ENCODE peak calls at places on chromosomes 16 and 17, in nine cellular contexts. P, F, D, Q, B, R, I, Z and V are unnamed samples.

GRCh38 chr17:47205419-47205963 is 3.7 kb upstream of the MYL4 start:
- DNase-seq in I (no peak), B (peak), Z (peak), P (peak), R (peak), F (no peak), D (peak), Q (no peak), V (peak)

GRCh38 chr17:65727832-65728231 is 166.4 kb upstream of the AXIN2 start:
- DNase-seq in I (no peak), B (no peak), F (no peak), R (no peak), Z (no peak), Q (no peak), P (no peak), D (no peak), V (no peak)

GRCh38 chr16:59463776-59464175 is 729.7 kb upstream of the GOT2 start:
- DNase-seq in Z (peak), I (peak), R (no peak), F (no peak), D (no peak), Q (no peak), P (no peak), B (peak), V (no peak)

GRCh38 chr16:22813223-22813945 is 578 bp upstream of the HS3ST2 start:
- DNase-seq in P (no peak), D (peak), R (peak), B (peak), Z (peak), Q (peak), I (peak), F (peak), V (peak)

GRCh38 chr17:70797166-70797565 is 627.8 kb downstream of the KCNJ2 start:
- DNase-seq in F (no peak), B (no peak), R (no peak), Q (no peak), I (no peak), P (no peak), Z (no peak), D (no peak), V (no peak)

GRCh38 chr17:77126519-77126918 is 14.2 kb upstream of the SEC14L1 start:
- DNase-seq in P (no peak), Z (no peak), I (peak), D (no peak), B (peak), Q (no peak), F (no peak), R (peak), V (no peak)

GRCh38 chr16:57616871-57617270 is 11.6 kb upstream of the ADGRG1 start:
- DNase-seq in R (no peak), D (no peak), I (no peak), Q (no peak), B (no peak), Z (no peak), P (no peak), F (no peak), V (no peak)

GRCh38 chr16:16120044-16120381 is 103.3 kb downstream of the ABCC6 start:
- DNase-seq in Q (no peak), F (no peak), Z (no peak), B (no peak), P (no peak), I (no peak), R (peak), D (no peak), V (no peak)

GRCh38 chr17:40958086-40958953 is 8.4 kb downstream of the KRT39 start:
- DNase-seq in P (no peak), D (no peak), I (peak), R (peak), Z (no peak), B (peak), F (no peak), Q (no peak), V (no peak)

GRCh38 chr17:79925242-79925957 is 86.2 kb upstream of the CBX4 start:
- DNase-seq in Q (peak), D (peak), P (peak), Z (peak), B (no peak), R (peak), I (peak), F (no peak), V (peak)

GRCh38 chr17:77125432-77125901 is 15.3 kb upstream of the SEC14L1 start:
- DNase-seq in B (peak), P (peak), Z (peak), R (no peak), F (peak), I (peak), Q (no peak), D (no peak), V (peak)

GRCh38 chr17:60305141-60305540 is 86.8 kb downstream of the USP32 start:
- DNase-seq in Z (no peak), Q (peak), F (peak), B (no peak), D (no peak), I (no peak), R (peak), P (no peak), V (no peak)

GRCh38 chr17:65564793-65565192 is 3.3 kb upstream of the AXIN2 start:
- DNase-seq in P (no peak), Z (peak), Q (no peak), I (no peak), F (no peak), D (no peak), R (no peak), B (no peak), V (peak)

GRCh38 chr17:5800646-5801045 is 216.3 kb upstream of the NLRP1 start:
- DNase-seq in R (no peak), Q (no peak), B (peak), Z (no peak), F (no peak), P (no peak), D (no peak), I (no peak), V (no peak)

GRCh38 chr17:55577687-55578086 is 66.4 kb upstream of the SMIM36 start:
- DNase-seq in Q (no peak), I (no peak), R (peak), P (no peak), D (peak), Z (peak), F (no peak), B (no peak), V (peak)

GRCh38 chr17:30819941-30820705 is 4.4 kb downstream of the CRLF3 start:
- DNase-seq in D (no peak), Q (no peak), R (no peak), P (no peak), I (no peak), F (peak), B (no peak), Z (peak), V (no peak)

GRCh38 chr17:50079334-50080095 is 15.6 kb upstream of the PDK2 start:
- DNase-seq in P (no peak), Z (no peak), I (peak), R (peak), Q (no peak), F (peak), D (no peak), B (peak), V (no peak)

GRCh38 chr16:85551319-85551978 is 61.7 kb upstream of the GSE1 start:
- DNase-seq in Q (no peak), F (no peak), P (no peak), B (no peak), Z (no peak), R (no peak), D (no peak), I (no peak), V (no peak)

GRCh38 chr17:50608700-50609375 is 25.8 kb upstream of the ABCC3 start:
- DNase-seq in B (no peak), Z (no peak), P (no peak), D (no peak), Q (no peak), F (no peak), R (no peak), I (no peak), V (no peak)

GRCh38 chr16:50196736-50197135 is 43.6 kb downstream of the TENT4B start:
- DNase-seq in P (no peak), R (no peak), Z (peak), I (no peak), D (no peak), F (no peak), B (peak), Q (no peak), V (peak)

GRCh38 chr17:64739316-64740058 is 77.4 kb upstream of the SMURF2 start:
- DNase-seq in R (no peak), F (peak), Q (no peak), Z (peak), B (peak), P (no peak), D (no peak), I (peak), V (peak)

GRCh38 chr17:81043725-81044427 is 8.9 kb downstream of the BAIAP2 start:
- DNase-seq in F (peak), D (no peak), Q (no peak), P (peak), I (peak), B (peak), R (no peak), Z (no peak), V (peak)

GRCh38 chr17:75110307-75110937 is 653 bp downstream of the ARMC7 start:
- DNase-seq in B (peak), P (no peak), D (no peak), F (no peak), Q (no peak), R (peak), Z (no peak), I (peak), V (no peak)

GRCh38 chr17:77437017-77437416 is 296.2 kb downstream of the SEC14L1 start:
- DNase-seq in B (no peak), F (peak), R (no peak), Q (no peak), D (peak), Z (peak), I (peak), P (peak), V (peak)

GRCh38 chr17:61416540-61417363 is 17.1 kb downstream of the TBX2 start:
- DNase-seq in P (peak), F (peak), Z (peak), I (peak), R (peak), B (peak), D (peak), Q (peak), V (peak)

GRCh38 chr17:32323784-32324590 is 18.0 kb downstream of the C17orf75 start:
- DNase-seq in Z (peak), F (no peak), D (no peak), P (no peak), B (peak), R (peak), I (peak), Q (no peak), V (no peak)

GRCh38 chr16:29710227-29711219 is 31.5 kb downstream of the QPRT start:
- DNase-seq in B (peak), P (peak), I (peak), F (peak), D (no peak), Q (peak), Z (peak), R (peak), V (peak)

GRCh38 chr17:1713878-1714487 is 3.8 kb upstream of the TLCD2 start:
- DNase-seq in P (no peak), Z (peak), F (peak), B (peak), Q (peak), I (peak), D (no peak), R (peak), V (no peak)

GRCh38 chr17:1714488-1714979 is 4.4 kb upstream of the TLCD2 start:
- DNase-seq in I (peak), Q (peak), Z (peak), D (peak), B (peak), R (peak), F (peak), P (peak), V (peak)

GRCh38 chr17:1712271-1712670 is 2.1 kb upstream of the TLCD2 start:
- DNase-seq in I (no peak), F (no peak), B (no peak), D (no peak), Z (no peak), R (no peak), P (no peak), Q (no peak), V (no peak)

GRCh38 chr17:1711804-1712203 is 1.6 kb upstream of the TLCD2 start:
- DNase-seq in B (no peak), I (no peak), Q (no peak), P (no peak), F (no peak), D (no peak), Z (no peak), R (no peak), V (no peak)

GRCh38 chr17:1713160-1713877 is 3.1 kb upstream of the TLCD2 start:
- DNase-seq in B (no peak), R (no peak), D (no peak), I (no peak), Z (no peak), Q (no peak), F (no peak), P (no peak), V (no peak)
- H3K4me3 ChIP-seq in B (peak), R (no peak), D (peak), I (peak), Z (peak), Q (no peak), F (peak), P (peak), V (peak)

GRCh38 chr17:14739656-14740431 is 439.0 kb downstream of the HS3ST3B1 start:
- DNase-seq in B (peak), Q (no peak), P (no peak), D (no peak), F (no peak), I (no peak), Z (no peak), R (no peak), V (no peak)

GRCh38 chr17:14738652-14738988 is 437.7 kb downstream of the HS3ST3B1 start:
- DNase-seq in B (no peak), Z (no peak), I (no peak), P (no peak), F (no peak), Q (no peak), D (no peak), R (no peak), V (no peak)

GRCh38 chr17:14736631-14737030 is 435.8 kb downstream of the HS3ST3B1 start:
- DNase-seq in R (no peak), F (no peak), I (peak), B (no peak), Q (no peak), P (no peak), Z (no peak), D (no peak), V (no peak)

GRCh38 chr17:14741516-14741915 is 440.6 kb downstream of the HS3ST3B1 start:
- DNase-seq in Z (peak), Q (no peak), F (no peak), I (peak), P (no peak), D (no peak), R (no peak), B (peak), V (peak)

DNA sequence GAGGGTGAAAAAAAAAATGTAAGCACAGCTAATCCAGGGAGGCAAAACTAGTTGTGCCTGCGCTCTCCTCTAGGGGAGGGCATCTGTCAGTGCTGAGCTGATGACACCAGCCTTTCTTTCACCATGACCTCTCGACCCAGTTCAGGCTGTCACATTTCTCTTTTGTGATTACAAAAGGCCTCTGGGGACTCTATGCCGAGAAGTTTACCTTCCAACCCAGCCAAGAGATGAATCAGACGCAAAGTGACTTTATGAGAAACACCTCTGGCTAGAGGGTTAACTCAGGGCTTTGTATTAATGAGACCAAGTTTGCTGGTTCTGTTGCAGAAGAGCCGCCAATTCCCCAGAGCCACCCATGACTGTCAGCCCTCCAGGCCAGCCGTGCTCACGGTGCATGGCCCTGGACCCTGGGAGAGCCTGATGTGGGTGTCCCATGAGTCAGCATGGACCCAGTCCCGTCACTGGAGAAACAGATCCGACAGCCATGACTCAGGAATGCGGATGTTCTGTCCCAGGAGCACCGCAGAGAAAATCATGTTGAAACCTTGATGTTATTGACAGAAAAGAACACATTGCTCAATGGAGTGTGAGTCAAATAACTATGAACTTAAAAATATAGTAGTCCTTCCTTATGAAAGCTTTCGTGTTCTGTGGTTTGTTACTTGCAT is 437.2 kb downstream of the HS3ST3B1 start:
- DNase-seq in I (peak), F (no peak), Q (no peak), Z (peak), D (peak), R (no peak), B (peak), P (peak), V (peak)
- TF ChIP-seq CTCF in I (peak), F (no peak), Q (no peak), Z (peak), D (no peak), R (no peak), B (peak), P (peak), V (peak)

GRCh38 chr17:8288336-8289102 is at the start of gene RANGRF:
- DNase-seq in I (peak), D (peak), F (peak), P (peak), B (peak), Q (peak), R (peak), Z (peak), V (peak)
- H3K4me3 ChIP-seq in I (peak), D (peak), F (peak), P (peak), B (peak), Q (peak), R (peak), Z (peak), V (peak)

GRCh38 chr16:88059701-88060386 is 108.6 kb downstream of the BANP start:
- DNase-seq in I (no peak), Q (no peak), D (peak), R (no peak), F (no peak), B (no peak), P (no peak), Z (no peak), V (no peak)

GRCh38 chr16:88061346-88062110 is 110.3 kb downstream of the BANP start:
- DNase-seq in Q (no peak), F (no peak), P (no peak), D (no peak), Z (no peak), R (no peak), I (no peak), B (no peak), V (no peak)

GRCh38 chr16:88062341-88062861 is 111.2 kb downstream of the BANP start:
- DNase-seq in D (peak), B (no peak), Q (no peak), F (no peak), P (peak), R (no peak), I (no peak), Z (peak), V (peak)

GRCh38 chr16:88058817-88059216 is 107.6 kb downstream of the BANP start:
- DNase-seq in P (no peak), D (peak), I (no peak), Q (no peak), R (no peak), F (no peak), Z (no peak), B (no peak), V (no peak)

DNA sequence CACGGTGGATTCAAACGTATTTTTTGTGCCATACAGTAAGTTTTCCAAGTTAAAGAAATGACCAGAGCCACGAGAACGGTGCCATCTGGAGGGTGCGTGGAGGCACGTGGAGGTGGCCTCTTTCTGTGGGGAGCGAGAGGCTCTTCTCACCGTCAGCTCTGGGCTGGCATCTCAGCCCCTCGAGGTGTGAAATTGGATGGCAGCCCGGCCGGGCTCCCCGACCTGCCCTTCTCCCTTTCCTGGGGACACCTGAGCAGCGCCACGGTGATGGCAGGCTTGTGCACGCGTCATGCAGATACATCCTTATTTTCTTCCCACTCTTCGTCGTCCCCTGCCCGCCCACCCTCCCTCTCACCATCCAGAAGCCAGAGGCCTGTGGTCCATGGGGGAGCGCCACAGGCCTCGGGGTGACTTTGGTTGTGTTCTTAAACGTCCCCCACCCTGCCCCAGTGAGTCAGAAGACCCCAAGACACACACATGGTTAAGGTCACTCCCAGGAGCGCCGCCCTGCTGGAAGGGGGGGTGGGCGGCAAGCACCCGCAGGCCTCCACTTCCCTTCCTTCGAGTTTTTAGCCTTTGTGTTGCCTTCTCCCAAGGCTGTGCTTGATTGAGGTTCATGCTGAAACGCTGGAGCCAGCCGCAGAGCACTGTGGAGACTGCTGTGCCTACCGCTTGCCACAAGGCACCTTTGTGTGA is 109.4 kb downstream of the BANP start:
- DNase-seq in Z (no peak), D (no peak), B (no peak), I (no peak), F (no peak), Q (no peak), P (no peak), R (no peak), V (no peak)
- TF ChIP-seq CTCF in Z (no peak), D (no peak), B (no peak), I (peak), F (peak), Q (no peak), P (peak), R (no peak), V (no peak)

GRCh38 chr17:28227278-28228108 is 91.5 kb upstream of the TMEM97 start:
- DNase-seq in D (no peak), Q (peak), I (peak), Z (no peak), F (peak), P (no peak), B (peak), R (peak), V (peak)

GRCh38 chr17:28230011-28230410 is 89.0 kb upstream of the TMEM97 start:
- DNase-seq in F (no peak), Z (no peak), R (no peak), D (no peak), Q (no peak), B (no peak), P (no peak), I (no peak), V (no peak)

GRCh38 chr17:28228986-28229729 is 89.8 kb upstream of the TMEM97 start:
- DNase-seq in Q (no peak), Z (no peak), I (no peak), R (no peak), F (no peak), P (no peak), B (no peak), D (no peak), V (no peak)

GRCh38 chr17:28226563-28226962 is 92.4 kb upstream of the TMEM97 start:
- DNase-seq in B (no peak), P (no peak), Q (no peak), I (no peak), D (no peak), Z (no peak), R (no peak), F (no peak), V (no peak)

DNA sequence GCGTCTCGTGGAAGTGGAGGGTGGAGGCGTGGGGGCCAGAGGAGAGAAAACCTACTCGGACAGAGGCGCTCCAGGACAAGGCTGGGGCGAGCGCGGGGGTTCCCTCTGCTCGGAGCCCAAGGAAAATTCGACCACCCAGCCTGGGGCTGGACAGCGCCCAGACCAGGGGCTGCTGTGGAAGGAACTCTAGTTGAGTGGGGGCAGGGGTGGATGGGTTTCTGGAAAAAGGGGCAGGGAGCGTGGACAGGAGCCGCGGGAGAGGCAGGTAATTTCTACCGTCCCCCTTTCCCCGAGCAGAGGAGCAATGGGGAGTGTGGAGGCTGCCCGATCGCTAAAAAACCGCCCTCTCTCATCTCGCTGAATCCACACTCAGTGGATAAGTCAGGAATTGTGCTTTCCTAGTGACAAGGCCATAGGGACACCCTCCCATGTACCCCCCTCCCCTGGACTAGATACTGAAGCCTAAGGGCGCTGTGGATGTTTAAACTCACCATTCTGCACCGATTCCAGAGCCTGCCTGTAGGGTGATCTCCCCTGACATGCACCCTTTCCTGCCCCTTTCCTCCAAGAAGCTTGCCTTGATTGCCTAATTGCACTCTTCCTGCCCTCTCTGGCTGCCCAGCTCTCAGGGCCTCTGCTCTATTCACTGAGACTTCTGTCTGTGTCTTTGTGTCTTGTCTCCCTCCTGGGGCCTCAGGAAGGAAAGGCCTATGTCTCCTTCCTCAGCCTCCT is 90.7 kb upstream of the TMEM97 start:
- DNase-seq in B (peak), R (no peak), I (no peak), Q (no peak), D (no peak), Z (no peak), F (peak), P (no peak), V (no peak)
- H3K4me3 ChIP-seq in B (peak), R (no peak), I (peak), Q (peak), D (peak), Z (peak), F (peak), P (peak), V (peak)

GRCh38 chr17:66734544-66734943 is 100.4 kb upstream of the CACNG5 start:
- DNase-seq in D (no peak), P (no peak), Q (no peak), B (no peak), I (no peak), R (no peak), F (no peak), Z (no peak), V (no peak)
- TF ChIP-seq CTCF in D (no peak), P (no peak), Q (no peak), B (no peak), I (no peak), R (no peak), F (no peak), Z (no peak), V (no peak)